ENCODE peak calls at places on chromosomes 12 and 14, in four cellular contexts. G is HepG2, D is CD14-positive monocyte, W is GM20000. Z is an unnamed sample.
A peak's percentile ranks its signal among the peaks of the same experiment; 100 is the strongest.

GRCh38 chr14:90911121-90911520 is 94.9 kb upstream of the TTC7B start:
- DNase-seq in D (no peak), G (no peak), W (no peak), Z (no peak)

GRCh38 chr14:65414961-65415589 is 2.5 kb downstream of the FUT8 start:
- DNase-seq in D (no peak), W (peak; percentile 37), G (peak; percentile 10), Z (peak; percentile 42)

GRCh38 chr12:25648460-25648859 is 95.4 kb upstream of the LMNTD1 start:
- DNase-seq in D (no peak), G (no peak), W (no peak), Z (no peak)

GRCh38 chr12:53973093-53974042 is at the start of gene HOXC11:
- DNase-seq in D (no peak), W (no peak), G (no peak), Z (no peak)

GRCh38 chr14:53183611-53184010 is 30.5 kb upstream of the DDHD1 start:
- DNase-seq in D (no peak), W (no peak), G (no peak), Z (no peak)

GRCh38 chr12:9037431-9037830 is 48.1 kb downstream of the KLRG1 start:
- DNase-seq in G (no peak), W (no peak), D (no peak), Z (peak; percentile 39)

GRCh38 chr14:77902806-77903205 is 102.9 kb downstream of the ADCK1 start:
- DNase-seq in W (no peak), D (no peak), G (no peak), Z (no peak)

GRCh38 chr14:90294872-90295271 is 36.9 kb downstream of the NRDE2 start:
- DNase-seq in W (no peak), G (no peak), D (peak; percentile 68), Z (no peak)

GRCh38 chr14:103444837-103445524 is 59.8 kb downstream of the MARK3 start:
- DNase-seq in W (no peak), G (no peak), D (no peak), Z (no peak)

GRCh38 chr12:92431146-92431545 is 271.6 kb upstream of the PLEKHG7 start:
- DNase-seq in D (no peak), G (no peak), W (no peak), Z (peak; percentile 52)

GRCh38 chr14:24831677-24832076 is 197.7 kb upstream of the GZMB start:
- DNase-seq in W (no peak), G (no peak), D (no peak), Z (no peak)

GRCh38 chr12:49198431-49199155 is 9.7 kb upstream of the TUBA1A start:
- DNase-seq in W (no peak), D (no peak), G (no peak), Z (no peak)

GRCh38 chr12:116539361-116539771 is 19.8 kb upstream of the MAP1LC3B2 start:
- DNase-seq in G (no peak), W (no peak), D (no peak), Z (no peak)

DNA sequence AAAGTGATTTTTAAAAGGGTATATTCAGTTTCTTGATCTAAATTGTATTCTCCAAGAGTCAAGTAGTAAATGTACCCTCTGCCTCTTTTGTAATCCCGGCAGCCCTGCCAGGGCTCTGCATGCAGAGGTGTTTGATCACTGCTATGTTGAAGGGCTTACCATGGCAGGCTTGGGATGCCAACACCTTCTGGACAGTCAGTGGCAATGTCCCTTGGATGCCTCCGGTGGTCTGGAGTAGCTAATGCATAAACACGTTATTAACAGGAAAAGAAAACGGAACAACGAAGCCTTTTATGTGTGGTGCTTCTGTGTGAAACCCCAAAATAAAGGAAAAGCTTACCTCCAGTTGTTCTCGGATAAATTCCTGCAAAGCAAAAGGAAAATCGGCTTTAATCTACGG is 19.9 kb downstream of the EIF2B2 start:
- DNase-seq in D (no peak), G (peak; percentile 40), W (no peak), Z (peak; percentile 26)
- TF ChIP-seq CTCF in D (peak; percentile 39), G (peak; percentile 52), W (no peak), Z (peak; percentile 33)

DNA sequence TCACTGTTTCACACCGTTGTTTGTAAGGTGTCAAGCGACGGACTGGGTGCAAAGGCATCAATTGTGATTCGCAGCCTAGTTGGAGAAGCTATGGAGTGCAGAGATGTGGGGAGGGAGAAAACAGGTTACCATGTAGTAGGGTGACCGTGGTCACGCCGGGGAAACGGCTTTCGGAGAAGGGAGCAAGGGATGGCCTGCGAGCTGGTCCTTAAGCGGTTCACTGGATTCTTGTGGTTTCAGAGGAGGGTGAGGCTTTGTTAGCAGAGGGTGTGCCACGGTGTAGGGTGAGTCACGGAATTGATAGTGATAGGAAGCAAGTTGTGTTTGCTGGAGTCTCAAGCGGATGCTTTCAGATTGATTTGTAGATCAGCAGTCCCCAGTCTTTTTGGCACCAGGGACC is 2.3 kb downstream of the PIWIL1 start:
- DNase-seq in G (no peak), D (no peak), W (no peak), Z (no peak)
- TF ChIP-seq CTCF in G (no peak), D (no peak), W (no peak), Z (no peak)

GRCh38 chr12:84910549-84911241 is 1.9 kb downstream of the SLC6A15 start:
- DNase-seq in W (no peak), D (no peak), G (no peak), Z (no peak)
- TF ChIP-seq CTCF in W (no peak), D (no peak), G (no peak), Z (no peak)

DNA sequence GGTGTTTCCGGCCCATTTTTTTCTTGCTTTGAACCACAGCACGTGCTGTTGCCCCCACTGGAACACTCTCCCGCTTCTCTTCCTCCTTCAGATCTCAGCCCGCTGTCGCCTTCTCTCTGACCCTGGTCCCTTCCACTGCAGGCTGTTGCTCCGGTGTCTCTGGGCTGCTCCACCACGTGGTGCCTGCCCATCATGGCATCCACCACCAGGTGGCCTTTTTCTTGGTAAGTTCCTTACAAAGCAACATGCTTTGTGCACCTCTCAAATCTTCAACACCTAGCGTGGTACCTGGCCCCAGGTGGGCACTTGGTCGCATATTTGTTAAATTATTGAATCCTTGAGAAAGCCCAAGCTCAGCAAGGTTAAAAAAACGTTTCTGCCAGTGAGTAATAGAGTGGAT is 19.1 kb downstream of the TUNAR start:
- DNase-seq in G (peak; percentile 18), W (no peak), D (no peak), Z (peak; percentile 37)
- TF ChIP-seq CTCF in G (peak; percentile 45), W (peak; percentile 11), D (no peak), Z (peak; percentile 28)

GRCh38 chr12:95820096-95820703 is 29.6 kb upstream of the NTN4 start:
- DNase-seq in D (no peak), G (peak; percentile 62), W (no peak), Z (no peak)
- TF ChIP-seq CTCF in D (no peak), G (peak; percentile 75), W (no peak), Z (no peak)

GRCh38 chr12:30807695-30808034 is 52.9 kb upstream of the CAPRIN2 start:
- DNase-seq in D (no peak), G (no peak), W (no peak), Z (no peak)
- TF ChIP-seq CTCF in D (peak; percentile 29), G (no peak), W (no peak), Z (peak; percentile 2)

DNA sequence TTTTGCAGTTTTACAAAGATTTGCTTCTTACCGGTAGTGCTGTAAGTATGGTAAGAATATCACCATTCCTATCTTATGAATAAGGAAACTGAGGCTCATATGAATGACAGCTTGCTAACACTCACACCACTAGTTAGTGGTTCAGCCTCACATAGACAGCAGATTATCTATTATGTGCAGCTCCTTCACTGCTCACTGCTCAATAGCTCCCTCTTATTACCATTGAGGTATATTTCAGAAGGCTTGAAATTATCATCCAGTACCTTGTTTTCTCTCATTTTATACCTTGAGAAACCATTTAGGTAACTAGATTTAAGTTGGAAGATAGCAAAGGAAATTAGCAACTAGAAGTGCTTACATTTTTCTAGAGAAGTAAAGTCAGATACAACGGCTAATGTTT is 15.5 kb downstream of the RIC8B start:
- DNase-seq in W (no peak), G (no peak), D (no peak), Z (no peak)
- TF ChIP-seq CTCF in W (peak; percentile 8), G (peak; percentile 8), D (no peak), Z (no peak)

GRCh38 chr12:112684742-112685141 is 106.8 kb upstream of the RPH3A start:
- DNase-seq in G (peak; percentile 7), W (no peak), D (no peak), Z (no peak)
- TF ChIP-seq CTCF in G (peak; percentile 22), W (no peak), D (no peak), Z (no peak)

Z was measured in activated CD8-positive, alpha-beta T cell treated with anti-CD3 and anti-CD28 coated beads for 36 hours.